ENCODE peak calls at places on chromosomes 11 and 22, in nine cellular contexts. J is stimulated activated CD4-positive, alpha-beta T cell treated with anti-CD3 and anti-CD28 coated beads, Interleukin-1b, Interleukin-23, amount 100 ng/mL, for 24 hours; M is NCI-H1105; O is GM18507; S is foreskin keratinocyte; X is NCI-H460; H is activated naive CD8-positive, alpha-beta T cell treated with anti-CD3 and anti-CD28 coated beads, Interleukin-2, amount 50 U/mL, for 24 hours; W is CD4-positive, alpha-beta T cell; V is NCI-H510A treated with DMSO at 0.1 percent for 48 hours. Z is an unnamed sample.

GRCh38 chr11:124676386-124676785 is 2.7 kb downstream of the SPA17 start:
- DNase-seq in J (no peak), O (no peak), V (no peak), M (no peak), W (no peak), X (no peak), H (no peak), S (no peak), Z (no peak)

GRCh38 chr11:61787928-61788491 is 4.4 kb downstream of the TMEM258 start:
- DNase-seq in O (no peak), H (peak), J (no peak), W (no peak), V (peak), M (no peak), S (peak), X (peak), Z (no peak)

GRCh38 chr22:47064416-47064815 is 302.0 kb downstream of the TBC1D22A start:
- DNase-seq in S (no peak), M (no peak), J (no peak), X (no peak), O (no peak), H (no peak), V (no peak), W (no peak), Z (no peak)

GRCh38 chr11:78212586-78213371 is 24.1 kb downstream of the USP35 start:
- DNase-seq in O (no peak), V (no peak), M (no peak), X (no peak), J (no peak), H (no peak), W (no peak), S (no peak), Z (no peak)

GRCh38 chr22:21646608-21647590 is 4.8 kb downstream of the SDF2L1 start:
- DNase-seq in W (peak), J (no peak), X (peak), V (peak), S (peak), O (no peak), M (peak), H (peak), Z (peak)

GRCh38 chr11:120231963-120232362 is 8.0 kb upstream of the POU2F3 start:
- DNase-seq in X (no peak), W (no peak), O (no peak), M (no peak), V (no peak), J (no peak), H (no peak), S (no peak), Z (no peak)

GRCh38 chr11:76772100-76772782 is 10.9 kb upstream of the TSKU start:
- DNase-seq in O (no peak), W (no peak), M (no peak), X (no peak), S (no peak), J (no peak), H (no peak), V (no peak), Z (no peak)

GRCh38 chr11:109426442-109426841 is 4.5 kb downstream of the C11orf87 start:
- DNase-seq in W (no peak), M (no peak), S (peak), J (no peak), O (no peak), V (peak), X (no peak), H (no peak), Z (no peak)

GRCh38 chr11:107549253-107549953 is 16.1 kb downstream of the ALKBH8 start:
- DNase-seq in O (no peak), H (no peak), S (no peak), X (peak), V (peak), M (peak), J (no peak), W (no peak), Z (no peak)

GRCh38 chr22:42340695-42341383 is 70.4 kb upstream of the TCF20 start:
- DNase-seq in S (no peak), J (no peak), W (no peak), H (no peak), M (peak), X (no peak), O (no peak), V (no peak), Z (no peak)

GRCh38 chr11:124951341-124951740 is 2.7 kb upstream of the CCDC15 start:
- DNase-seq in M (no peak), S (no peak), O (no peak), H (no peak), J (no peak), X (no peak), V (no peak), W (no peak), Z (no peak)

GRCh38 chr11:71489311-71490043 is 36.5 kb downstream of the NADSYN1 start:
- DNase-seq in X (no peak), J (peak), W (no peak), O (peak), V (no peak), M (no peak), H (peak), S (peak), Z (peak)

GRCh38 chr11:20075627-20076026 is 84.6 kb downstream of the DBX1 start:
- DNase-seq in M (no peak), O (no peak), S (no peak), X (no peak), W (no peak), J (no peak), V (no peak), H (no peak), Z (no peak)

GRCh38 chr22:38866399-38867123 is 5.5 kb downstream of the CBX6 start:
- DNase-seq in S (no peak), H (no peak), O (no peak), M (no peak), J (no peak), W (no peak), V (no peak), X (no peak), Z (no peak)